ENCODE peak calls at places on chromosomes 6 and 20, in nine cellular contexts. R is cardiac fibroblast; M is stimulated activated CD8-positive, alpha-beta memory T cell treated with anti-CD3 and anti-CD28 coated beads, Interleukin-4, amount 100 ng/mL, for 1 hour; S is pons; Z is T-helper 9 cell; F is sciatic nerve; O is GM23248; J is GOT3; K is hypothalamus. B is an unnamed sample.

GRCh38 chr6:50653253-50653652 is 60.1 kb upstream of the TFAP2D start:
- DNase-seq in Z (no peak), K (no peak), R (no peak), S (no peak), O (no peak), M (no peak), F (no peak), J (no peak), B (no peak)

GRCh38 chr20:2314759-2315439 is 19.1 kb downstream of the TGM3 start:
- DNase-seq in Z (no peak), M (no peak), R (peak; percentile 77), F (peak; percentile 77), K (no peak), J (peak; percentile 83), S (no peak), O (peak; percentile 97), B (no peak)

GRCh38 chr20:39850236-39850635 is 838.8 kb downstream of the MAFB start:
- DNase-seq in K (no peak), Z (no peak), F (no peak), O (peak; percentile 41), J (no peak), R (no peak), S (no peak), M (no peak), B (no peak)

GRCh38 chr6:132604635-132605150 is 15.2 kb upstream of the TAAR5 start:
- DNase-seq in F (no peak), R (no peak), Z (no peak), O (no peak), M (no peak), J (no peak), S (no peak), K (no peak), B (no peak)

GRCh38 chr20:46660487-46660886 is 9.2 kb upstream of the SLC13A3 start:
- DNase-seq in K (no peak), J (no peak), F (no peak), O (no peak), M (no peak), S (no peak), Z (no peak), R (no peak), B (no peak)

GRCh38 chr6:42281570-42281969 is 63.9 kb upstream of the MRPS10 start:
- DNase-seq in S (no peak), Z (peak; percentile 27), M (no peak), O (no peak), J (no peak), F (no peak), K (no peak), R (no peak), B (no peak)

GRCh38 chr20:35280523-35280922 is 2.6 kb upstream of the MMP24OS start:
- DNase-seq in K (no peak), R (no peak), M (no peak), Z (no peak), S (no peak), J (no peak), F (no peak), O (no peak), B (no peak)

GRCh38 chr6:170134077-170135040 is 156.5 kb downstream of the DLL1 start:
- DNase-seq in Z (no peak), S (no peak), F (peak; percentile 57), J (no peak), M (no peak), O (no peak), K (no peak), R (peak; percentile 67), B (no peak)

GRCh38 chr20:3935956-3936340 is 46.8 kb downstream of the PANK2 start:
- DNase-seq in M (no peak), R (no peak), F (no peak), O (no peak), S (no peak), Z (no peak), K (no peak), J (no peak), B (no peak)

GRCh38 chr6:56547687-56548086 is 95.0 kb downstream of the DST start:
- DNase-seq in J (no peak), M (no peak), S (no peak), K (no peak), Z (no peak), O (no peak), F (no peak), R (no peak), B (no peak)

GRCh38 chr20:16477632-16478031 is 95.6 kb downstream of the KIF16B start:
- DNase-seq in J (no peak), Z (no peak), O (no peak), M (no peak), S (no peak), K (no peak), F (no peak), R (no peak), B (no peak)

GRCh38 chr6:135129139-135129867 is 51.8 kb upstream of the MYB start:
- DNase-seq in S (no peak), J (no peak), Z (no peak), R (no peak), K (no peak), F (no peak), M (no peak), O (no peak), B (no peak)